ENCODE peak calls at places on chromosomes 6 and 20, in ten cellular contexts. One of them, this sample, is unnamed.

GRCh38 chr6:84284428-84285033 is 57.1 kb upstream of the CEP162 start:
- DNase-seq in caudate nucleus: no peak
- DNase-seq in sigmoid colon: no peak
- DNase-seq in CD8-positive, alpha-beta memory T cell: no peak
- DNase-seq in aorta: no peak
- DNase-seq in tibial nerve: no peak
- DNase-seq in transverse colon: no peak
- DNase-seq in dorsolateral prefrontal cortex: no peak
- DNase-seq in colonic mucosa: no peak
- DNase-seq in heart left ventricle: no peak
- DNase-seq in this sample: no peak

GRCh38 chr6:113630738-113631535 is 226.2 kb upstream of the MARCKS start:
- DNase-seq in transverse colon: peak
- DNase-seq in sigmoid colon: no peak
- DNase-seq in CD8-positive, alpha-beta memory T cell: peak
- DNase-seq in caudate nucleus: no peak
- DNase-seq in aorta: no peak
- DNase-seq in dorsolateral prefrontal cortex: no peak
- DNase-seq in heart left ventricle: no peak
- DNase-seq in tibial nerve: no peak
- DNase-seq in colonic mucosa: no peak
- DNase-seq in this sample: no peak

GRCh38 chr6:15232836-15233510 is 12.9 kb upstream of the JARID2 start:
- DNase-seq in transverse colon: no peak
- DNase-seq in heart left ventricle: no peak
- DNase-seq in sigmoid colon: no peak
- DNase-seq in caudate nucleus: no peak
- DNase-seq in dorsolateral prefrontal cortex: no peak
- DNase-seq in CD8-positive, alpha-beta memory T cell: no peak
- DNase-seq in colonic mucosa: no peak
- DNase-seq in aorta: peak
- DNase-seq in tibial nerve: no peak
- DNase-seq in this sample: no peak

GRCh38 chr20:44714701-44715494 is at the start of gene CCN5:
- DNase-seq in aorta: peak
- DNase-seq in colonic mucosa: peak
- DNase-seq in tibial nerve: peak
- DNase-seq in heart left ventricle: peak
- DNase-seq in CD8-positive, alpha-beta memory T cell: no peak
- DNase-seq in caudate nucleus: peak
- DNase-seq in transverse colon: peak
- DNase-seq in sigmoid colon: peak
- DNase-seq in dorsolateral prefrontal cortex: peak
- DNase-seq in this sample: peak

GRCh38 chr6:30518505-30518850 is 29.2 kb downstream of the HLA-E start:
- DNase-seq in colonic mucosa: no peak
- DNase-seq in tibial nerve: no peak
- DNase-seq in CD8-positive, alpha-beta memory T cell: no peak
- DNase-seq in aorta: no peak
- DNase-seq in heart left ventricle: no peak
- DNase-seq in sigmoid colon: no peak
- DNase-seq in caudate nucleus: no peak
- DNase-seq in dorsolateral prefrontal cortex: no peak
- DNase-seq in transverse colon: no peak
- DNase-seq in this sample: no peak

GRCh38 chr6:145206247-145206907 is 528.9 kb downstream of the EPM2A start:
- DNase-seq in heart left ventricle: no peak
- DNase-seq in colonic mucosa: no peak
- DNase-seq in dorsolateral prefrontal cortex: no peak
- DNase-seq in aorta: no peak
- DNase-seq in sigmoid colon: no peak
- DNase-seq in tibial nerve: no peak
- DNase-seq in CD8-positive, alpha-beta memory T cell: no peak
- DNase-seq in transverse colon: no peak
- DNase-seq in caudate nucleus: no peak
- DNase-seq in this sample: no peak

GRCh38 chr6:88914885-88915598 is 48.4 kb downstream of the RNGTT start:
- DNase-seq in dorsolateral prefrontal cortex: no peak
- DNase-seq in caudate nucleus: no peak
- DNase-seq in aorta: no peak
- DNase-seq in transverse colon: no peak
- DNase-seq in sigmoid colon: no peak
- DNase-seq in tibial nerve: no peak
- DNase-seq in heart left ventricle: no peak
- DNase-seq in colonic mucosa: no peak
- DNase-seq in CD8-positive, alpha-beta memory T cell: no peak
- DNase-seq in this sample: no peak

GRCh38 chr6:73640179-73640750 is 13.5 kb downstream of the SLC17A5 start:
- DNase-seq in colonic mucosa: no peak
- DNase-seq in tibial nerve: no peak
- DNase-seq in transverse colon: no peak
- DNase-seq in caudate nucleus: no peak
- DNase-seq in CD8-positive, alpha-beta memory T cell: no peak
- DNase-seq in dorsolateral prefrontal cortex: no peak
- DNase-seq in heart left ventricle: no peak
- DNase-seq in sigmoid colon: no peak
- DNase-seq in aorta: no peak
- DNase-seq in this sample: no peak

GRCh38 chr6:149127212-149127611 is 190.3 kb upstream of the TAB2 start:
- DNase-seq in transverse colon: no peak
- DNase-seq in sigmoid colon: no peak
- DNase-seq in caudate nucleus: no peak
- DNase-seq in heart left ventricle: no peak
- DNase-seq in aorta: no peak
- DNase-seq in dorsolateral prefrontal cortex: no peak
- DNase-seq in tibial nerve: no peak
- DNase-seq in colonic mucosa: no peak
- DNase-seq in CD8-positive, alpha-beta memory T cell: no peak
- DNase-seq in this sample: no peak

GRCh38 chr6:34457747-34458462 is 8.0 kb upstream of the PACSIN1 start:
- DNase-seq in tibial nerve: no peak
- DNase-seq in sigmoid colon: no peak
- DNase-seq in caudate nucleus: no peak
- DNase-seq in dorsolateral prefrontal cortex: no peak
- DNase-seq in transverse colon: no peak
- DNase-seq in CD8-positive, alpha-beta memory T cell: no peak
- DNase-seq in aorta: no peak
- DNase-seq in heart left ventricle: no peak
- DNase-seq in colonic mucosa: no peak
- DNase-seq in this sample: no peak

GRCh38 chr6:9224539-9224938 is 789.2 kb upstream of the SLC35B3 start:
- DNase-seq in transverse colon: no peak
- DNase-seq in CD8-positive, alpha-beta memory T cell: no peak
- DNase-seq in sigmoid colon: no peak
- DNase-seq in aorta: no peak
- DNase-seq in colonic mucosa: no peak
- DNase-seq in tibial nerve: no peak
- DNase-seq in heart left ventricle: no peak
- DNase-seq in caudate nucleus: no peak
- DNase-seq in dorsolateral prefrontal cortex: no peak
- DNase-seq in this sample: no peak

DNA sequence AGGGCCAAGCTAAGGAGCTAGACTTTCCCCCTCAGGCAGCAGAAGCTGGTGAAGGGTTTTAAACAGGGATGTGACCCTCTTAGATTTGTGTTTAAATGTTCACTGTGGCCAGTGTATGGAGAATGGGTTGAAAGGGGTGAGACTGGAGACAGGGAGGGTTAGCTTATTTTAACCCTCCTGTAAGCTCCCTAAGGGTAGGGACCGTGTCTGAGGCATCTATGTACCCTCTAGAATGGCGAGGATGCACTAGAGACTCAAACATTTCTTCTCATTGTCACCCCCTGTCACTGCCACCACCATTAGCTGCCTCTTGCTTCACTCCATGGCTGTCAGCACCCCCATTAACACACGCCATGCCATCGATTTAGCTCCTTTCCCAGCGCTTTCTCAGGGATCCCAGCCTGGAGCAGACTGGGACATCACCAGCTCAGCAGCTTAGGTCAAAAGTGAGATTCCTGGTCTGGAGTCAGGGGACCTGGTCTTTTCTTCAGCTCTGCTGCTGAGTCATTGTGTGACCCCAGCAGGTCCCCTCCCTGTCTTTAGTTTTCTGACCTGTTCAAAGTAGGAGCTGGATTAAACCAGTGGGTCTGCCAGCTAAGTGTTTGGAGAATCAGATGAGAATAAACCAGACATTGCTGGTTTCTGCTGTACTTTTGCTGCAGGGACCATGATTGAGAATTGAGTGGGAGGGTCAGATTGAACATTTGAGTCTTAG is 1.1 kb upstream of the SLC22A7 start:
- DNase-seq in aorta: no peak
- DNase-seq in dorsolateral prefrontal cortex: no peak
- DNase-seq in transverse colon: no peak
- DNase-seq in CD8-positive, alpha-beta memory T cell: no peak
- DNase-seq in heart left ventricle: no peak
- DNase-seq in tibial nerve: no peak
- DNase-seq in colonic mucosa: no peak
- DNase-seq in sigmoid colon: no peak
- DNase-seq in caudate nucleus: no peak
- DNase-seq in this sample: no peak
- H3K27ac ChIP-seq in aorta: no peak
- H3K27ac ChIP-seq in dorsolateral prefrontal cortex: no peak
- H3K27ac ChIP-seq in transverse colon: no peak
- H3K27ac ChIP-seq in CD8-positive, alpha-beta memory T cell: no peak
- H3K27ac ChIP-seq in heart left ventricle: no peak
- H3K27ac ChIP-seq in tibial nerve: no peak
- H3K27ac ChIP-seq in colonic mucosa: no peak
- H3K27ac ChIP-seq in sigmoid colon: no peak
- H3K27ac ChIP-seq in caudate nucleus: no peak
- H3K27ac ChIP-seq in this sample: no peak

GRCh38 chr20:43325926-43326325 is 131.8 kb upstream of the SRSF6 start:
- DNase-seq in caudate nucleus: no peak
- DNase-seq in heart left ventricle: no peak
- DNase-seq in aorta: no peak
- DNase-seq in sigmoid colon: no peak
- DNase-seq in CD8-positive, alpha-beta memory T cell: no peak
- DNase-seq in dorsolateral prefrontal cortex: no peak
- DNase-seq in colonic mucosa: no peak
- DNase-seq in tibial nerve: no peak
- DNase-seq in transverse colon: no peak
- DNase-seq in this sample: no peak

GRCh38 chr20:43322851-43323250 is 133.1 kb upstream of the PTPRT start:
- DNase-seq in sigmoid colon: no peak
- DNase-seq in CD8-positive, alpha-beta memory T cell: no peak
- DNase-seq in heart left ventricle: no peak
- DNase-seq in caudate nucleus: no peak
- DNase-seq in colonic mucosa: peak
- DNase-seq in tibial nerve: no peak
- DNase-seq in dorsolateral prefrontal cortex: no peak
- DNase-seq in aorta: no peak
- DNase-seq in transverse colon: no peak
- DNase-seq in this sample: no peak

GRCh38 chr20:43318749-43319148 is 129.0 kb upstream of the PTPRT start:
- DNase-seq in transverse colon: no peak
- DNase-seq in dorsolateral prefrontal cortex: no peak
- DNase-seq in sigmoid colon: no peak
- DNase-seq in colonic mucosa: no peak
- DNase-seq in heart left ventricle: no peak
- DNase-seq in CD8-positive, alpha-beta memory T cell: no peak
- DNase-seq in caudate nucleus: no peak
- DNase-seq in aorta: no peak
- DNase-seq in tibial nerve: no peak
- DNase-seq in this sample: no peak

GRCh38 chr20:43320536-43320935 is 130.8 kb upstream of the PTPRT start:
- DNase-seq in heart left ventricle: no peak
- DNase-seq in dorsolateral prefrontal cortex: no peak
- DNase-seq in caudate nucleus: no peak
- DNase-seq in aorta: no peak
- DNase-seq in colonic mucosa: no peak
- DNase-seq in sigmoid colon: no peak
- DNase-seq in CD8-positive, alpha-beta memory T cell: no peak
- DNase-seq in transverse colon: no peak
- DNase-seq in tibial nerve: no peak
- DNase-seq in this sample: no peak

DNA sequence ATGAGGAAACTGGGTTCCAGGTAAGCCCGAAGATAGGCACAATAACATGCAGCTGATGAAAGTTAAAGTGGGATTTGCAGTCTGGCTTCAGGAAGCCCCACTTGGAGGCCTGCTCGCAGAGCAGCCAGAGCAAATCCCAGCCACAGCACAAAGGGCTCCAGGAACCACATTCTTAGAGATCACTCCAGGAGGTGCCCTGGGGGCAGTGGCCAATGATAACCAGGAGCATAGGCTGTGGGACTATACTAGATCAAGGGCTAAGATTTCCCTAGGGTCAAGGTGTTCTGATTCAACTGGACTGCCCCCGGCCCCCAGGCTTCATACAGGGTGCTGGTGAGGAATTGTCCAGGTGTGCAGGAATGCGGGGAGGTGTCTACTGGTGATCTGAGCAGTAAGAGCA is 133.9 kb upstream of the PTPRT start:
- DNase-seq in colonic mucosa: no peak
- DNase-seq in CD8-positive, alpha-beta memory T cell: no peak
- DNase-seq in transverse colon: no peak
- DNase-seq in sigmoid colon: no peak
- DNase-seq in heart left ventricle: no peak
- DNase-seq in dorsolateral prefrontal cortex: no peak
- DNase-seq in aorta: no peak
- DNase-seq in tibial nerve: no peak
- DNase-seq in caudate nucleus: no peak
- DNase-seq in this sample: no peak
- H3K27ac ChIP-seq in colonic mucosa: no peak
- H3K27ac ChIP-seq in CD8-positive, alpha-beta memory T cell: no peak
- H3K27ac ChIP-seq in transverse colon: no peak
- H3K27ac ChIP-seq in sigmoid colon: no peak
- H3K27ac ChIP-seq in heart left ventricle: no peak
- H3K27ac ChIP-seq in dorsolateral prefrontal cortex: no peak
- H3K27ac ChIP-seq in aorta: no peak
- H3K27ac ChIP-seq in tibial nerve: no peak
- H3K27ac ChIP-seq in caudate nucleus: no peak
- H3K27ac ChIP-seq in this sample: no peak

GRCh38 chr20:6590891-6591679 is 176.4 kb upstream of the BMP2 start:
- DNase-seq in colonic mucosa: peak
- DNase-seq in sigmoid colon: no peak
- DNase-seq in transverse colon: peak
- DNase-seq in heart left ventricle: no peak
- DNase-seq in tibial nerve: no peak
- DNase-seq in aorta: no peak
- DNase-seq in dorsolateral prefrontal cortex: no peak
- DNase-seq in caudate nucleus: no peak
- DNase-seq in CD8-positive, alpha-beta memory T cell: no peak
- DNase-seq in this sample: no peak
- H3K27ac ChIP-seq in colonic mucosa: no peak
- H3K27ac ChIP-seq in sigmoid colon: no peak
- H3K27ac ChIP-seq in transverse colon: no peak
- H3K27ac ChIP-seq in heart left ventricle: no peak
- H3K27ac ChIP-seq in tibial nerve: no peak
- H3K27ac ChIP-seq in aorta: no peak
- H3K27ac ChIP-seq in dorsolateral prefrontal cortex: no peak
- H3K27ac ChIP-seq in caudate nucleus: no peak
- H3K27ac ChIP-seq in CD8-positive, alpha-beta memory T cell: no peak
- H3K27ac ChIP-seq in this sample: no peak

DNA sequence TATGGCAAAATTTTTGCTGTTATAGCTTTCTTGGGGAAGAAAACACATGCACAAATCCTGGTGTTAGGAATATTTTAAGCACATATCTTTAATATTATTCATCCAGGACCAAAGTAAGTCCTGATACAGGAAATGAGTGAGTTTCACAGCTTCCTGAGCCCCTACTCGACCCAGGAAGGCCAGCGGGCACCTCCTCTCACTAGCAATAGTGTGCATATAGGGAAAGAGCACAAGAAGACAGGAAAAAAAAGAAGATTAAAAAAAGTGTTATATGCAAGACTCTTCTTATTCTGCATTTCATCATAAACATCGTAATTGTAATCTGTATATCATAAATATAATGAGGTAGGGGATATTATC is 101.0 kb downstream of the MYO6 start:
- DNase-seq in CD8-positive, alpha-beta memory T cell: no peak
- DNase-seq in dorsolateral prefrontal cortex: no peak
- DNase-seq in caudate nucleus: no peak
- DNase-seq in tibial nerve: no peak
- DNase-seq in heart left ventricle: no peak
- DNase-seq in transverse colon: no peak
- DNase-seq in sigmoid colon: no peak
- DNase-seq in colonic mucosa: no peak
- DNase-seq in aorta: no peak
- DNase-seq in this sample: no peak
- H3K27ac ChIP-seq in CD8-positive, alpha-beta memory T cell: no peak
- H3K27ac ChIP-seq in dorsolateral prefrontal cortex: no peak
- H3K27ac ChIP-seq in caudate nucleus: no peak
- H3K27ac ChIP-seq in tibial nerve: no peak
- H3K27ac ChIP-seq in heart left ventricle: no peak
- H3K27ac ChIP-seq in transverse colon: peak
- H3K27ac ChIP-seq in sigmoid colon: no peak
- H3K27ac ChIP-seq in colonic mucosa: peak
- H3K27ac ChIP-seq in aorta: no peak
- H3K27ac ChIP-seq in this sample: no peak